ENCODE peak calls at places on chromosomes 7 and 10, in four cellular contexts. H, J, X and Z are unnamed samples. For H3K9me3, the result is how much of the 10 kb centered on the place peaks cover.

GRCh38 chr10:69497611-69498390 is 46.5 kb downstream of the TSPAN15 start:
- DNase-seq in H (no peak), J (no peak), X (no peak), Z (no peak)

GRCh38 chr7:158495780-158496179 is 91.8 kb downstream of the PTPRN2 start:
- DNase-seq in H (peak), J (no peak), X (no peak), Z (no peak)

GRCh38 chr10:85612378-85612775 is 754.2 kb downstream of the GRID1 start:
- DNase-seq in H (no peak), J (no peak), X (peak), Z (peak)

GRCh38 chr10:132211246-132211645 is 24.5 kb downstream of the DPYSL4 start:
- DNase-seq in H (no peak), J (no peak), X (no peak), Z (no peak)

GRCh38 chr7:16743207-16743606 is 10.3 kb upstream of the TSPAN13 start:
- DNase-seq in H (no peak), J (peak), X (no peak), Z (no peak)

GRCh38 chr7:85749715-85750453 is 563.0 kb upstream of the SEMA3D start:
- DNase-seq in H (no peak), J (no peak), X (no peak), Z (no peak)

GRCh38 chr10:17671307-17671706 is 27.4 kb downstream of the STAM start:
- DNase-seq in H (no peak), J (peak), X (no peak), Z (no peak)

GRCh38 chr10:70052462-70053211 is at the start of gene MACROH2A2:
- DNase-seq in H (peak), J (peak), X (no peak), Z (no peak)

DNA sequence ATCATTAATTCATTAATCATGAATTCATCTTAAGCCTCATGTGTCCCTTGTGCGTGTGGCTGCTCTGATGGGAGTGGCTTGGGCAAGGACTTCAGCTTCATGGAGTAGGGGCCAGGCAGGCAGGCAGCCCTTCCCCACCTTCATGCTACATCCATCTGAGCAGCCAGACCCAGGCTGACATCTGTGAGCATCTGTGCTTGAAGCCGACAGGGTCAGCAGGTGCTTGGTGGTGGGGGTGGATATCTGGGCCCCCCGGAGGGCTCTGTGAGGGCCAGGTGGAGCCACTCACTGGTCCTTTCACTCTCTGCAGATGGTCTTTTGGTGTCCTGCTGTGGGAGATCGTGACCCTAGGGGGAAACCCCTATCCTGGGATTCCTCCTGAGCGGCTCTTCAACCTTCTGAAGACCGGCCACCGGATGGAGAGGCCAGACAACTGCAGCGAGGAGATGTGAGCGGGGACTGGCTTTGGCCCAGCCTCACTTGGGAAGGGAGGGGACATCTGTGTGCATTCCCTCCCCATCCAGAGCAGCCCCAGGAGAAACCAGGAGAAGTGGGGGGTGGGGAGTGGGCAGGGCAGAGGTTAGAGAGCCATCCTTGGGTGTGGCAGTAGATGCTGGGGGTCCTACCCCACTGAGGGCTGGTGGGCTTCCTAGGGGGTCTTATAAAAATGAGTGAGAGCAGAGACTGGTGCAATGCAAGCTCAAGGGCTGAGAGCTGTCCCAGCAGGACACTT is 14.7 kb upstream of the CSGALNACT2 start:
- DNase-seq in H (no peak), J (no peak), X (no peak), Z (no peak)
- H3K27ac ChIP-seq in H (no peak), J (no peak), X (no peak), Z (no peak)

DNA sequence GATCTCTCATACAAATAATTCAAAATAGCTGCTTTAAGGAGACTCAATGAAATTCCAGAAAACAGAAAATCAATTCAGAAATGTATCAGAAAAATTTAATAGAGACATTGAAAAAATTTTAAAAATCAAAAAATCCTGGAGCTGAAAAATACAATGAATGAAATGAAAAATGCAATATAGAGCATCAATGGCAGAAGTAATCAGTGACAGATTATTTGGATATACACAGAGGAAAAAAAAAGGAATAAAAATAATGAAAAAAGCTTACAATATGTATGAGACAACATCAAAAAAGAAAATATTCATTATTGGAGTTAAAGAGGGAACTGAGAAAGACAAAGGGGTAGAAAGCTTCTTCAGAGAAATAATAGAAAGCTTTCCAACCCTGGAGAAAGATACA is 122.9 kb upstream of the KLF14 start:
- DNase-seq in H (no peak), J (no peak), X (no peak), Z (no peak)
- H3K9me3 ChIP-seq in H (under half), J (under half), X (under half), Z (under half)

GRCh38 chr10:127840884-127841283 is 51.9 kb downstream of the CLRN3 start:
- DNase-seq in H (no peak), J (no peak), X (no peak), Z (no peak)
- H3K27ac ChIP-seq in H (no peak), J (no peak), X (no peak), Z (no peak)

GRCh38 chr10:1232164-1232911 is 176.2 kb downstream of the WDR37 start:
- DNase-seq in H (no peak), J (no peak), X (no peak), Z (no peak)

GRCh38 chr10:1229116-1229515 is 172.9 kb downstream of the WDR37 start:
- DNase-seq in H (no peak), J (no peak), X (no peak), Z (no peak)

GRCh38 chr10:1230138-1230537 is 174.0 kb downstream of the WDR37 start:
- DNase-seq in H (no peak), J (no peak), X (no peak), Z (no peak)

GRCh38 chr10:1229574-1229973 is 173.4 kb downstream of the WDR37 start:
- DNase-seq in H (no peak), J (no peak), X (no peak), Z (no peak)

DNA sequence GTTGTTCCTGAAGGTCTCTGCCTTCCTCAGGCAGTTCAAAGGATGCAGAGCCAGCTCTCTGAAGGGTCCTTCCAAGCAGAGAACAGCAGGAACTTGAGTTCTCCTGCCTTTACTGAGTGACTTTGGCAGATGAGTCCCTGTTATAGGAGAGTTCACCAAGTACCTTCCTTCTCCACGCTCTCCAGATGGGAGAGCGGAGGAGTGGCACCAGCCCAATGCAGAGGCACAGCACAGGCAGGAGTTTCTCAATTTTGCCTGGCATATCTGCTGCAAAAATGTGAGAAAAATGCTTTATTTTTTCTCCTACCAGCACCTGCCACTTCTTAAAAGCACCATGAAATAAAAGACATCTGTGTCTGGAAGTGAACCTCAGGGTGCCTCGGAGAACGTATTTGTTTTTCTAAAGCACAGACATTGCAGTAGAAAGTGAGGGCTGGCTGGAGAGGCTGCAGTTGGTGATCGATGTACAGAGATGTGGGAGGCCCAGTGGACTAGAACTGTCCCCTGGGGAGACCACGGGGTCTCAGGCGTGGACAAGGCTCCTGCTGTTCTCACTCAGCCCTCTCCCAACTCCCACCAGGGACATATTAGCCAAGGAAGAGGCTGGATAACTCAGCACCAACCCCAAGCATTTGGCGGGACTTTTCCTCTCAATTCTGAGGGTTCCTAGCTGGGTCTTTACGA is 174.5 kb downstream of the WDR37 start:
- DNase-seq in H (no peak), J (no peak), X (no peak), Z (no peak)
- H3K9me3 ChIP-seq in H (under half), J (under half), X (under half), Z (under half)

GRCh38 chr10:88840881-88841280 is 10.8 kb downstream of the ANKRD22 start:
- DNase-seq in H (peak), J (no peak), X (no peak), Z (no peak)

GRCh38 chr10:88838766-88839165 is 12.9 kb downstream of the ANKRD22 start:
- DNase-seq in H (no peak), J (no peak), X (no peak), Z (no peak)

GRCh38 chr10:88840104-88840503 is 11.5 kb downstream of the ANKRD22 start:
- DNase-seq in H (no peak), J (no peak), X (no peak), Z (no peak)

GRCh38 chr10:88841316-88842111 is 10.1 kb downstream of the ANKRD22 start:
- DNase-seq in H (peak), J (no peak), X (no peak), Z (no peak)

GRCh38 chr10:88843171-88843570 is 8.5 kb downstream of the ANKRD22 start:
- DNase-seq in H (no peak), J (no peak), X (no peak), Z (no peak)
- H3K27ac ChIP-seq in H (no peak), J (no peak), X (no peak), Z (no peak)

GRCh38 chr10:37246637-37247036 is 121.2 kb downstream of the ANKRD30A start:
- DNase-seq in H (no peak), J (no peak), X (no peak), Z (no peak)
- H3K9me3 ChIP-seq in H (under half), J (under half), X (under half), Z (under half)

DNA sequence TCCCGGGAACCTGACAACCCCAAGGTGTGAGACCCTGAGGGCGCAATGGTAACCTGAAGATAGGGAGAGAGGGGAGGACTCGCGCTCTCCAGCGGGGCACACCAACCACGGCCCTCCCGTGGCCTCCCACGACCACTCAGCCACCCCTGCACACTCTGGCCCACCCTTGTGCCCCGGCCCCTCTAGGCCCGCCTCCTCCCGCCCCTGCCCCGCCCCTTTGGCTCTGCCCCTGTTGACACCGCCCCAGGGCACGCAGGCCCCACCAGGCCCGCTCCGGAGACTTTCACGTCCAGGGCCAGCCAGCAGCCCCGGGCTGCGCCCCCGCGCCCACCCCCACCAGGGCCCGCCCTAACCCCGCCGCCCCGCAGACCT is 11.0 kb downstream of the ATG9B start:
- DNase-seq in H (no peak), J (no peak), X (no peak), Z (no peak)
- H3K27ac ChIP-seq in H (no peak), J (no peak), X (peak), Z (peak)

DNA sequence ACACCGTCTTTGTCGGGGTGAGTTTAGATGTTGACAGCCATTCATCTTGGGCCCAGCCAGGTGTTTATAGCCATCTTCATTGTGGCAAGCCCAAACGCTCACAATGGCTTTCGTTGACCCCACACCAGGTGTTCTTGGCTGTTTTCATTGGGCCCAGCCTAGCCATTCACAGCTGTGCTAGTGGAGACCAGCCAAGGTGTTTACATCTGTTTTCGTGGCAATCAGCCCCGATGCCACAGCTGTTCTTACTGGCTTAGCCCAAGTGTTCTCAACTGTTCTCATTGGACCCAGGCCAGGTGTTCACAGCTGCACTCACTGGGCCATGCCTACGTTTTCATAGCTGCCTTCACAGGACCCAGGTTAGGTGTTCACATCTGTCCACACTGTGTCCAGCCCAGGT is 7.7 kb downstream of the FRG2B start:
- DNase-seq in H (peak), J (no peak), X (no peak), Z (no peak)
- H3K9me3 ChIP-seq in H (under half), J (under half), X (under half), Z (under half)